ENCODE peak calls at places on chromosomes 12 and 14, in eight cellular contexts. Q is OCI-LY7; M is sigmoid colon; H is CD8-positive, alpha-beta memory T cell; L is AG09309; J is HAP-1; I is activated gamma-delta T cell treated with Interleukin-2 at 50 U/mL for 16 hours; X is NCI-H345. P is an unnamed sample.

GRCh38 chr14:90522585-90523191 is 125.9 kb downstream of the CALM1 start:
- DNase-seq in Q (no peak), M (peak), H (no peak), L (no peak), J (peak), I (no peak), X (peak), P (no peak)

GRCh38 chr12:132084681-132085635 is 59.2 kb downstream of the DDX51 start:
- DNase-seq in Q (peak), M (peak), H (peak), L (no peak), J (peak), I (peak), X (peak), P (no peak)

GRCh38 chr12:64674367-64674922 is 64.2 kb downstream of the RASSF3 start:
- DNase-seq in Q (peak), M (no peak), H (peak), L (no peak), J (no peak), I (peak), X (no peak), P (peak)

GRCh38 chr12:128338344-128338743 is 71.4 kb downstream of the TMEM132C start:
- DNase-seq in Q (no peak), M (no peak), H (no peak), L (no peak), J (no peak), I (no peak), X (no peak), P (no peak)

GRCh38 chr12:65602579-65603295 is 221.5 kb upstream of the HMGA2 start:
- DNase-seq in Q (peak), M (peak), H (no peak), L (peak), J (peak), I (no peak), X (peak), P (no peak)

GRCh38 chr12:64473176-64473575 is 21.3 kb downstream of the TBK1 start:
- DNase-seq in Q (no peak), M (no peak), H (no peak), L (no peak), J (no peak), I (no peak), X (no peak), P (no peak)

GRCh38 chr12:94677778-94678177 is 27.4 kb upstream of the TMCC3 start:
- DNase-seq in Q (no peak), M (no peak), H (peak), L (no peak), J (no peak), I (no peak), X (no peak), P (no peak)

GRCh38 chr12:43004908-43005307 is 415.4 kb upstream of the PRICKLE1 start:
- DNase-seq in Q (no peak), M (no peak), H (no peak), L (no peak), J (no peak), I (no peak), X (no peak), P (no peak)

GRCh38 chr12:46874642-46875041 is 48.8 kb upstream of the SLC38A4 start:
- DNase-seq in Q (no peak), M (no peak), H (no peak), L (no peak), J (no peak), I (no peak), X (no peak), P (no peak)

GRCh38 chr12:2666411-2666810 is 128.4 kb upstream of the FKBP4 start:
- DNase-seq in Q (no peak), M (peak), H (no peak), L (no peak), J (no peak), I (no peak), X (no peak), P (no peak)

GRCh38 chr14:36478782-36479181 is 41.2 kb downstream of the NKX2-1 start:
- DNase-seq in Q (no peak), M (no peak), H (no peak), L (no peak), J (no peak), I (no peak), X (no peak), P (no peak)

GRCh38 chr14:74612346-74613021 is 447 bp upstream of the LTBP2 start:
- DNase-seq in Q (peak), M (peak), H (peak), L (no peak), J (peak), I (peak), X (peak), P (peak)

GRCh38 chr14:35385042-35385839 is 19.3 kb downstream of the NFKBIA start:
- DNase-seq in Q (no peak), M (peak), H (no peak), L (peak), J (peak), I (no peak), X (peak), P (no peak)

GRCh38 chr14:101368629-101369028 is 192.7 kb upstream of the DIO3 start:
- DNase-seq in Q (no peak), M (peak), H (no peak), L (no peak), J (no peak), I (no peak), X (no peak), P (no peak)

GRCh38 chr12:58774731-58775130 is 145.6 kb downstream of the LRIG3 start:
- DNase-seq in Q (no peak), M (no peak), H (no peak), L (no peak), J (no peak), I (no peak), X (no peak), P (no peak)

GRCh38 chr14:24289649-24290283 is 9.8 kb downstream of the DHRS1 start:
- DNase-seq in Q (no peak), M (no peak), H (no peak), L (no peak), J (no peak), I (no peak), X (no peak), P (no peak)

GRCh38 chr12:122203301-122203967 is at the start of gene B3GNT4:
- DNase-seq in Q (no peak), M (no peak), H (peak), L (no peak), J (peak), I (peak), X (peak), P (peak)

GRCh38 chr14:101224356-101225115 is 321.0 kb upstream of the RTL1 start:
- DNase-seq in Q (no peak), M (peak), H (no peak), L (no peak), J (no peak), I (no peak), X (peak), P (no peak)

GRCh38 chr12:99390707-99391106 is 256.8 kb upstream of the GARIN6 start:
- DNase-seq in Q (no peak), M (no peak), H (no peak), L (no peak), J (peak), I (no peak), X (no peak), P (no peak)

GRCh38 chr14:54834727-54835126 is 67.9 kb downstream of the GCH1 start:
- DNase-seq in Q (no peak), M (no peak), H (no peak), L (no peak), J (no peak), I (no peak), X (no peak), P (no peak)

GRCh38 chr14:77889971-77890442 is 90.1 kb downstream of the ADCK1 start:
- DNase-seq in Q (no peak), M (no peak), H (no peak), L (peak), J (no peak), I (no peak), X (no peak), P (no peak)

GRCh38 chr12:30839643-30840190 is 85.0 kb upstream of the CAPRIN2 start:
- DNase-seq in Q (no peak), M (no peak), H (no peak), L (no peak), J (no peak), I (no peak), X (no peak), P (no peak)

GRCh38 chr14:100899841-100900771 is 3.4 kb downstream of the RTL1 start:
- DNase-seq in Q (no peak), M (peak), H (no peak), L (no peak), J (peak), I (no peak), X (peak), P (no peak)

GRCh38 chr12:54251667-54252284 is 28.1 kb downstream of the CBX5 start:
- DNase-seq in Q (peak), M (no peak), H (peak), L (no peak), J (peak), I (no peak), X (peak), P (no peak)

GRCh38 chr12:79515526-79515935 is 175.2 kb downstream of the PAWR start:
- DNase-seq in Q (no peak), M (no peak), H (no peak), L (no peak), J (no peak), I (no peak), X (no peak), P (no peak)

GRCh38 chr14:99568567-99569560 is 35.1 kb downstream of the CCDC85C start:
- DNase-seq in Q (no peak), M (peak), H (no peak), L (no peak), J (peak), I (no peak), X (peak), P (no peak)

GRCh38 chr12:95393191-95393790 is 80.7 kb upstream of the METAP2 start:
- DNase-seq in Q (peak), M (no peak), H (no peak), L (no peak), J (no peak), I (no peak), X (no peak), P (no peak)

GRCh38 chr14:34237098-34237497 is 224.9 kb downstream of the SPTSSA start:
- DNase-seq in Q (no peak), M (no peak), H (no peak), L (no peak), J (no peak), I (no peak), X (peak), P (no peak)

P was measured in T-cell.